ENCODE peak calls at places on chromosomes 5 and 9, in eight cellular contexts. G is lower lobe of right lung, W is neural progenitor cell, M is heart left ventricle, H is PC-9, P is foreskin fibroblast, C is cardiac muscle cell, A is left ventricle myocardium inferior. U is an unnamed sample.

GRCh38 chr9:100601216-100601615 is 23.3 kb downstream of the CAVIN4 start:
- DNase-seq in H (peak), G (no peak), W (peak), C (peak), A (no peak), M (peak), P (peak), U (no peak)

GRCh38 chr5:58902765-58903164 is 319.9 kb downstream of the RAB3C start:
- DNase-seq in M (no peak), G (no peak), H (no peak), W (no peak), A (no peak), C (no peak), P (peak), U (no peak)

GRCh38 chr5:154865466-154866184 is 7.2 kb downstream of the CNOT8 start:
- DNase-seq in C (no peak), A (no peak), M (no peak), G (no peak), W (no peak), H (no peak), P (no peak), U (no peak)

GRCh38 chr9:4640027-4640426 is 22.1 kb upstream of the PLPP6 start:
- DNase-seq in G (no peak), A (no peak), C (peak), M (no peak), H (peak), P (peak), W (peak), U (no peak)

GRCh38 chr5:122775713-122776084 is 819 bp downstream of the SNX2 start:
- DNase-seq in W (no peak), A (no peak), P (peak), H (no peak), M (no peak), G (no peak), C (no peak), U (no peak)

GRCh38 chr9:79917417-79917816 is 345.7 kb downstream of the TLE4 start:
- DNase-seq in H (no peak), A (no peak), W (no peak), C (no peak), P (no peak), G (no peak), M (no peak), U (no peak)

GRCh38 chr5:97181856-97182545 is 1.0 kb downstream of the RIOK2 start:
- DNase-seq in G (no peak), H (no peak), P (peak), A (no peak), W (no peak), M (no peak), C (no peak), U (no peak)

GRCh38 chr9:126443144-126443543 is 116.5 kb downstream of the MVB12B start:
- DNase-seq in P (no peak), H (no peak), A (no peak), M (no peak), G (no peak), W (no peak), C (no peak), U (no peak)

GRCh38 chr5:157747766-157748700 is 4.5 kb downstream of the LSM11 start:
- DNase-seq in C (no peak), A (no peak), P (peak), W (no peak), G (no peak), M (no peak), H (no peak), U (no peak)

GRCh38 chr5:178232124-178232919 is at the start of gene PHYKPL:
- DNase-seq in H (peak), W (peak), G (peak), P (peak), C (peak), A (peak), M (peak), U (peak)
- H3K4me3 ChIP-seq in H (peak), W (peak), G (peak), P (peak), C (peak), A (peak), M (peak), U (peak)

GRCh38 chr5:37905230-37905629 is 65.4 kb upstream of the GDNF start:
- DNase-seq in A (no peak), P (no peak), H (no peak), M (no peak), C (no peak), G (no peak), W (no peak), U (no peak)

GRCh38 chr5:37896159-37896558 is 56.3 kb upstream of the GDNF start:
- DNase-seq in A (no peak), M (no peak), H (no peak), W (no peak), P (no peak), C (no peak), G (no peak), U (no peak)

GRCh38 chr5:37899037-37899436 is 59.2 kb upstream of the GDNF start:
- DNase-seq in C (no peak), M (no peak), A (no peak), G (no peak), W (no peak), P (no peak), H (no peak), U (no peak)

GRCh38 chr5:37902323-37902722 is 62.5 kb upstream of the GDNF start:
- DNase-seq in H (no peak), P (no peak), G (no peak), M (no peak), A (no peak), W (no peak), C (no peak), U (no peak)

GRCh38 chr5:37900692-37901091 is 60.9 kb upstream of the GDNF start:
- DNase-seq in C (no peak), W (peak), H (peak), M (peak), P (peak), A (peak), G (no peak), U (no peak)
- TF ChIP-seq CTCF in C (no peak), W (no peak), H (no peak), M (peak), P (peak), A (peak), G (no peak), U (no peak)

GRCh38 chr9:21404146-21404545 is 4.8 kb upstream of the IFNA8 start:
- DNase-seq in G (no peak), P (no peak), H (no peak), C (no peak), M (no peak), A (no peak), W (no peak), U (no peak)

GRCh38 chr9:21398955-21399489 is 9.9 kb upstream of the IFNA8 start:
- DNase-seq in H (no peak), C (no peak), P (no peak), G (no peak), M (no peak), W (no peak), A (no peak), U (no peak)

GRCh38 chr9:21402387-21403247 is 6.3 kb upstream of the IFNA8 start:
- DNase-seq in C (peak), P (peak), W (peak), M (no peak), H (no peak), G (no peak), A (no peak), U (no peak)
- H3K4me3 ChIP-seq in C (peak), P (peak), W (peak), M (peak), H (no peak), G (peak), A (peak), U (peak)

GRCh38 chr5:133052317-133053175 is 733 bp downstream of the HSPA4 start:
- DNase-seq in W (peak), A (peak), H (peak), C (peak), G (peak), M (peak), P (peak), U (peak)
- TF ChIP-seq CTCF in W (no peak), A (no peak), H (no peak), C (no peak), G (no peak), M (no peak), P (no peak), U (no peak)

GRCh38 chr5:159489779-159490178 is 159.5 kb upstream of the IL12B start:
- DNase-seq in W (no peak), M (no peak), G (no peak), C (no peak), A (no peak), H (no peak), P (no peak), U (no peak)
- H3K4me3 ChIP-seq in W (no peak), M (no peak), G (no peak), C (no peak), A (no peak), H (no peak), P (no peak), U (no peak)

DNA sequence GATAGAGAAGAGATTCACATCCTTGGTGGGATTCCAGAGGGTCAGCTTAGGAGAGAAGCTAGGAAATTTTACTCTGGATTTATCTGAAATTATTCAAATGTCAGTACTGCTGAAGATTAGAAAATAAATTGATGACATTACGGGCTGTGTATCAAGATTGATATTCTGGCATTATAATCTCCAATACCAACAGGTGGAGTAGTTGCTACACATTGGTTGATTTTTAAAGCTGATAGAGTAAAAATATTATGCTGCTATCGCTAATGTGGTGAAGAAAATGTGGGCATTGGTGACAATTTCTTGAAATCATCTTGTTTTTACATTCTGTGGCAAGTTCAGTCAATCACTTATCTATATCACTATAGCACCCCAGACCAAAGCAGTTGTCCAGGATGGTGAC is 378.5 kb downstream of the MTRR start:
- DNase-seq in W (no peak), H (no peak), P (peak), M (no peak), C (no peak), G (no peak), A (no peak), U (no peak)
- TF ChIP-seq CTCF in W (peak), H (peak), P (peak), M (no peak), C (peak), G (no peak), A (no peak), U (no peak)

DNA sequence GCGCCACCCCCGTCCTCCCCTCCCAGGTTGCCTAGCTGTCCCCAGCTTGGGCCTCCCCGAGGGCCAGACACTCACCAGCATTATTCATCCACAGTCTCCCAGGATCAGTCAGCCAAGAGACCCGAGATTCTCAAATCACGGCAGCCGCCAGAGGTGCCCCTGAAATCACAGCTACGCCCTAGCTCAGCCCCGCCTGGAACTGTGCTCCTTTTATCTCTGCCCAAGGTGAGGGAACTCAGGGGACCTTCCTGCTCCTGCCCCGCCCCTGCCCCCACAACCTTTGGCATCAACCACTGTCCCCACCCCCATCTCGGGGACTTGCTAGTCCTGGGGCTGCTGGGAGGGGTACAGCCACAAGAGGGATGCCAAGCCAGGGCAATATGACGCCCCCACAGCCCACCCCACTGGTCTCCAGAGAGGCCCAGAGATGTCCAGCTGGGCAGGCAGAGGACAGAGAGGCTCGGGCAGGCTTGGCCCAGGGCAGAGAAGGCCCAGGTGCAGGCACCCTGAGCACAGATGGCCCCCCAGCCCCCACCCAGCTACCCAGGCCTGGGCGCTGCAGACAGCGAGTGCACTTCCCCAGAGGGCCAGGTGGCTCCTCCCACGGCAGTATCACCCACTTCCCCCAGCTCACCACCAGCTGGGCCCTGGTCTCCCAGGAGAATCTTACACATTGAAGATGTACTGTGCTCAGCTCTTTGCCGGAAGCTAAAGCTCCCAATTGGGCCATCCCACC is at the start of gene FUT7:
- DNase-seq in M (no peak), C (no peak), A (no peak), W (no peak), H (no peak), P (no peak), G (no peak), U (no peak)
- H3K4me3 ChIP-seq in M (peak), C (no peak), A (peak), W (no peak), H (no peak), P (no peak), G (peak), U (no peak)

GRCh38 chr9:112969730-112970129 is 42.3 kb downstream of the ZNF883 start:
- DNase-seq in A (no peak), C (peak), M (no peak), G (no peak), H (no peak), P (no peak), W (no peak), U (no peak)

GRCh38 chr9:112970939-112971338 is 41.1 kb downstream of the ZNF883 start:
- DNase-seq in M (no peak), H (no peak), P (peak), C (no peak), A (no peak), W (no peak), G (no peak), U (no peak)

DNA sequence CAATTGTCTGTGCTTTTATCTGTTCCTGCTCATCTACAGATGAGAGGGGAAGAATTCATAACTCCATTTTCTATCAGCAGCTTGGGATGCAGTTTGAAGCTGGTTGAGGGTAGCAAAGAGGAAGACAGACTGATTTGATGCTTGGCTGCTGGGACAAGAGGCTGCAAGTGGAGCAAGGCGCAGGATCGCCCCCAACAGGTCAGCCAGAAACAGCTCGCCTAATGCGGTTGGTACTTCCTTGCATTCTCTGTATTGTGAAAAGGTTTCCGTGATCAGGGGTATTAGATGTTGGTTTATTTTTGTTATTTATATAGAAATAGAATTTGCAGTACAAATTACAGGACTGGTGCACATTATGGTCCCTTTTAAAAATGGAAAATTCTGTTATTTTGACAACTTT is 40.6 kb downstream of the ZNF883 start:
- DNase-seq in G (no peak), A (no peak), W (peak), C (peak), M (no peak), P (peak), H (peak), U (no peak)
- TF ChIP-seq CTCF in G (no peak), A (no peak), W (peak), C (peak), M (no peak), P (no peak), H (peak), U (no peak)

GRCh38 chr5:77935516-77936364 is 159.6 kb upstream of the TBCA start:
- DNase-seq in H (no peak), C (no peak), A (no peak), P (peak), W (no peak), M (no peak), G (no peak), U (no peak)
- H3K4me3 ChIP-seq in H (no peak), C (no peak), A (no peak), P (no peak), W (no peak), M (no peak), G (no peak), U (no peak)